ENCODE peak calls at places on chromosome 18, in six cellular contexts. G is spleen; H is activated CD4-positive, alpha-beta memory T cell treated with anti-CD3 and anti-CD28 coated beads for 36 hours; Q is stimulated activated CD4-positive, alpha-beta T cell treated with anti-CD3 and anti-CD28 coated beads, Interleukin-2, amount 100 ng/mL, for 48 hours; L is neuronal stem cell; T is brain pericyte. O is an unnamed sample.

GRCh38 chr18:63844254-63844653 is 43.3 kb upstream of the SERPINB2 start:
- DNase-seq in G (no peak), T (no peak), L (peak; percentile 20), H (no peak), Q (no peak), O (no peak)

GRCh38 chr18:58257461-58257860 is 213.4 kb downstream of the NEDD4L start:
- DNase-seq in G (no peak), Q (no peak), L (no peak), T (no peak), H (no peak), O (no peak)

GRCh38 chr18:24560511-24560981 is 100.1 kb downstream of the HRH4 start:
- DNase-seq in L (no peak), H (no peak), G (no peak), Q (no peak), T (no peak), O (no peak)

GRCh38 chr18:55508637-55509036 is 79.4 kb downstream of the TCF4 start:
- DNase-seq in G (no peak), T (no peak), H (no peak), L (no peak), Q (no peak), O (no peak)

GRCh38 chr18:31555971-31556747 is 35.5 kb upstream of the TTR start:
- DNase-seq in Q (peak; percentile 22), G (no peak), L (peak; percentile 61), H (peak; percentile 40), T (peak; percentile 53), O (peak; percentile 19)

GRCh38 chr18:36501100-36501499 is 203.6 kb downstream of the FHOD3 start:
- DNase-seq in L (no peak), H (no peak), Q (no peak), G (no peak), T (no peak), O (no peak)

GRCh38 chr18:61891271-61891670 is 1.5 kb downstream of the RNF152 start:
- DNase-seq in Q (no peak), T (no peak), L (no peak), G (no peak), H (no peak), O (no peak)

GRCh38 chr18:44973282-44973681 is 292.6 kb downstream of the SETBP1 start:
- DNase-seq in Q (no peak), G (no peak), T (no peak), L (no peak), H (peak; percentile 19), O (no peak)